ENCODE peak calls at places on chromosome 19, in five cellular contexts. One of them, this sample, is unnamed.

GRCh38 chr19:46224773-46225172 is 4.8 kb upstream of the IGFL1 start:
- DNase-seq in suprapubic skin: no peak
- DNase-seq in stomach: no peak
- DNase-seq in bronchial epithelial cell: no peak
- DNase-seq in endothelial cell: no peak
- DNase-seq in this sample: no peak

GRCh38 chr19:49637865-49638350 is 2.0 kb downstream of the RRAS start:
- DNase-seq in suprapubic skin: peak; percentile 89
- DNase-seq in stomach: peak; percentile 85
- DNase-seq in bronchial epithelial cell: peak; percentile 74
- DNase-seq in endothelial cell: peak; percentile 33
- DNase-seq in this sample: no peak

GRCh38 chr19:55247621-55248099 is 11.2 kb downstream of the PPP6R1 start:
- DNase-seq in suprapubic skin: no peak
- DNase-seq in stomach: no peak
- DNase-seq in bronchial epithelial cell: peak; percentile 84
- DNase-seq in endothelial cell: no peak
- DNase-seq in this sample: no peak

GRCh38 chr19:56976300-56976699 is 135.8 kb upstream of the PEG3 start:
- DNase-seq in suprapubic skin: no peak
- DNase-seq in stomach: no peak
- DNase-seq in bronchial epithelial cell: no peak
- DNase-seq in endothelial cell: no peak
- DNase-seq in this sample: no peak

GRCh38 chr19:41409288-41409687 is 11.7 kb downstream of the BCKDHA start:
- DNase-seq in suprapubic skin: no peak
- DNase-seq in stomach: peak; percentile 76
- DNase-seq in bronchial epithelial cell: peak; percentile 73
- DNase-seq in endothelial cell: no peak
- DNase-seq in this sample: peak; percentile 40

GRCh38 chr19:43422000-43422688 is 7.5 kb downstream of the TEX101 start:
- DNase-seq in suprapubic skin: no peak
- DNase-seq in stomach: no peak
- DNase-seq in bronchial epithelial cell: peak; percentile 78
- DNase-seq in endothelial cell: no peak
- DNase-seq in this sample: no peak

GRCh38 chr19:44741841-44742352 is 6.6 kb upstream of the BCL3 start:
- DNase-seq in suprapubic skin: peak; percentile 98
- DNase-seq in stomach: peak; percentile 98
- DNase-seq in bronchial epithelial cell: peak; percentile 99
- DNase-seq in endothelial cell: no peak
- DNase-seq in this sample: peak; percentile 97

GRCh38 chr19:41421973-41422372 is 5.2 kb downstream of the B3GNT8 start:
- DNase-seq in suprapubic skin: no peak
- DNase-seq in stomach: no peak
- DNase-seq in bronchial epithelial cell: no peak
- DNase-seq in endothelial cell: no peak
- DNase-seq in this sample: no peak

GRCh38 chr19:13843104-13843921 is 33.6 kb upstream of the NANOS3 start:
- DNase-seq in suprapubic skin: peak; percentile 92
- DNase-seq in stomach: peak; percentile 78
- DNase-seq in bronchial epithelial cell: peak; percentile 92
- DNase-seq in endothelial cell: peak; percentile 43
- DNase-seq in this sample: no peak

GRCh38 chr19:52494518-52494917 is 33.0 kb upstream of the ZNF808 start:
- DNase-seq in suprapubic skin: no peak
- DNase-seq in stomach: no peak
- DNase-seq in bronchial epithelial cell: no peak
- DNase-seq in endothelial cell: no peak
- DNase-seq in this sample: no peak

GRCh38 chr19:4763021-4763420 is 28.5 kb upstream of the FEM1A start:
- DNase-seq in suprapubic skin: no peak
- DNase-seq in stomach: no peak
- DNase-seq in bronchial epithelial cell: no peak
- DNase-seq in endothelial cell: no peak
- DNase-seq in this sample: no peak

GRCh38 chr19:55690109-55690768 is 15.2 kb downstream of the EPN1 start:
- DNase-seq in suprapubic skin: peak; percentile 50
- DNase-seq in stomach: no peak
- DNase-seq in bronchial epithelial cell: no peak
- DNase-seq in endothelial cell: no peak
- DNase-seq in this sample: no peak

GRCh38 chr19:22116760-22117159 is 64.5 kb downstream of the ZNF257 start:
- DNase-seq in suprapubic skin: no peak
- DNase-seq in stomach: no peak
- DNase-seq in bronchial epithelial cell: no peak
- DNase-seq in endothelial cell: no peak
- DNase-seq in this sample: no peak

GRCh38 chr19:41219924-41220567 is 1.0 kb downstream of the AXL start:
- DNase-seq in suprapubic skin: no peak
- DNase-seq in stomach: no peak
- DNase-seq in bronchial epithelial cell: no peak
- DNase-seq in endothelial cell: no peak
- DNase-seq in this sample: no peak

GRCh38 chr19:50601407-50602088 is 33.3 kb upstream of the LRRC4B start:
- DNase-seq in suprapubic skin: no peak
- DNase-seq in stomach: no peak
- DNase-seq in bronchial epithelial cell: no peak
- DNase-seq in endothelial cell: no peak
- DNase-seq in this sample: no peak

GRCh38 chr19:13984875-13985741 is 21.0 kb downstream of the RFX1 start:
- DNase-seq in suprapubic skin: no peak
- DNase-seq in stomach: no peak
- DNase-seq in bronchial epithelial cell: no peak
- DNase-seq in endothelial cell: no peak
- DNase-seq in this sample: no peak

GRCh38 chr19:49442793-49443365 is 1.6 kb upstream of the SLC17A7 start:
- DNase-seq in suprapubic skin: peak; percentile 99
- DNase-seq in stomach: peak; percentile 90
- DNase-seq in bronchial epithelial cell: peak; percentile 77
- DNase-seq in endothelial cell: peak; percentile 99
- DNase-seq in this sample: no peak

GRCh38 chr19:51552996-51553725 is 17.9 kb upstream of the ZNF175 start:
- DNase-seq in suprapubic skin: no peak
- DNase-seq in stomach: peak; percentile 45
- DNase-seq in bronchial epithelial cell: peak; percentile 22
- DNase-seq in endothelial cell: peak; percentile 92
- DNase-seq in this sample: no peak

GRCh38 chr19:49985926-49986325 is 25.0 kb upstream of the SIGLEC11 start:
- DNase-seq in suprapubic skin: no peak
- DNase-seq in stomach: no peak
- DNase-seq in bronchial epithelial cell: no peak
- DNase-seq in endothelial cell: no peak
- DNase-seq in this sample: no peak

GRCh38 chr19:10115392-10116084 is 4.0 kb downstream of the P2RY11 start:
- DNase-seq in suprapubic skin: no peak
- DNase-seq in stomach: no peak
- DNase-seq in bronchial epithelial cell: no peak
- DNase-seq in endothelial cell: no peak
- DNase-seq in this sample: no peak

GRCh38 chr19:45556835-45557234 is 27.8 kb downstream of the OPA3 start:
- DNase-seq in suprapubic skin: no peak
- DNase-seq in stomach: no peak
- DNase-seq in bronchial epithelial cell: no peak
- DNase-seq in endothelial cell: no peak
- DNase-seq in this sample: no peak

GRCh38 chr19:45645631-45646344 is 6.6 kb upstream of the EML2 start:
- DNase-seq in suprapubic skin: peak; percentile 78
- DNase-seq in stomach: peak; percentile 88
- DNase-seq in bronchial epithelial cell: peak; percentile 65
- DNase-seq in endothelial cell: peak; percentile 46
- DNase-seq in this sample: no peak

GRCh38 chr19:54164369-54165068 is 5.0 kb upstream of the LENG1 start:
- DNase-seq in suprapubic skin: no peak
- DNase-seq in stomach: peak; percentile 88
- DNase-seq in bronchial epithelial cell: peak; percentile 15
- DNase-seq in endothelial cell: peak; percentile 64
- DNase-seq in this sample: no peak

GRCh38 chr19:49459388-49459787 is 6.4 kb downstream of the ALDH16A1 start:
- DNase-seq in suprapubic skin: no peak
- DNase-seq in stomach: no peak
- DNase-seq in bronchial epithelial cell: no peak
- DNase-seq in endothelial cell: no peak
- DNase-seq in this sample: no peak

GRCh38 chr19:34990578-34991192 is 9.4 kb upstream of the GRAMD1A start:
- DNase-seq in suprapubic skin: no peak
- DNase-seq in stomach: no peak
- DNase-seq in bronchial epithelial cell: no peak
- DNase-seq in endothelial cell: no peak
- DNase-seq in this sample: no peak

GRCh38 chr19:36514012-36514612 is 14.0 kb downstream of the ZNF260 start:
- DNase-seq in suprapubic skin: no peak
- DNase-seq in stomach: no peak
- DNase-seq in bronchial epithelial cell: no peak
- DNase-seq in endothelial cell: no peak
- DNase-seq in this sample: no peak

GRCh38 chr19:12782424-12783225 is 7.3 kb upstream of the HOOK2 start:
- DNase-seq in suprapubic skin: peak; percentile 93
- DNase-seq in stomach: peak; percentile 80
- DNase-seq in bronchial epithelial cell: no peak
- DNase-seq in endothelial cell: peak; percentile 84
- DNase-seq in this sample: no peak

DNA sequence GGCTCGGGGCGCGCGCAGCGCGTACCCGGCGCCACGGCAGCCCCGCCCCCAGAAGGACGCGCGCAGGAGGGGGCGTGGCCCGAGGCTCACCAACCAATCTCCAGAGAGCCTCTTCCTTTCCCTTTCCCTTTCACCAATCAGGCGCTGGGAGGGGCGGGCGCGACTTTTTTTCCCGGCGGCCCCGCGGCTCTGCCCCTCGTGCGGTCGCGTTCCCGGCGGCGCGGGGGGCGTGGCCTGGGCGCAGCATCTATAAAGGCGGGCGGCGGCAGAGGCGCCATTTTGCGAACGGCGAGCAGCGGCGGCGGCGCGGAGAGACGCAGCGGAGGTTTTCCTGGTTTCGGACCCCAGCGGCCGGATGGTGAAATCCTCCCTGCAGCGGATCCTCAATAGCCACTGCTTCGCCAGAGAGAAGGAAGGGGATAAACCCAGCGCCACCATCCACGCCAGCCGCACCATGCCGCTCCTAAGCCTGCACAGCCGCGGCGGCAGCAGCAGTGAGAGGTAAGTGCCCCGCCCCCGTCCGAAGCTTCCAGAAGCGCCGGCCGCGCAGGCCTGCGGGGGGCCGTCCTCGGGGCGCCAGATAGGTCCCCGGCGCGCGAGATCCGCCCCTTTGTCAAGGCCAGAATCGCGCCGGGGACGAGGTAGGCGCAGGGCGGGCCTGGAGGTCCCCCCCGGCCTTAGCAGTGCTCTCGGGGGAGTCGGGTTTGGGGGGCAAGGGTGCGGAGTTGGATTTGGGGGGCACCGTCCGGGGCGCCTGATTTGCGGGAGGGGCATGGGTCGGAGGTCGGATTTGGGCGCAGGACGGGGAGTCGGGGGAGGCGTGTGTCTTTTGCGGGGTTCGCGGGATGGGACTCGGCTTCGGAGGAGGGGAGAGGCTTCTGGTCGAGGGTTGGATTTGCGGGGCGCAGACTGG is 12.5 kb downstream of the PEAK3 start:
- DNase-seq in suprapubic skin: peak; percentile 99
- DNase-seq in stomach: peak; percentile 98
- DNase-seq in bronchial epithelial cell: peak; percentile 76
- DNase-seq in endothelial cell: peak; percentile 99
- DNase-seq in this sample: peak; percentile 41
- TF ChIP-seq CTCF in suprapubic skin: no peak
- TF ChIP-seq CTCF in stomach: no peak
- TF ChIP-seq CTCF in bronchial epithelial cell: no peak
- TF ChIP-seq CTCF in endothelial cell: no peak
- TF ChIP-seq CTCF in this sample: no peak

GRCh38 chr19:7216373-7216902 is 77.8 kb downstream of the INSR start:
- DNase-seq in suprapubic skin: no peak
- DNase-seq in stomach: no peak
- DNase-seq in bronchial epithelial cell: no peak
- DNase-seq in endothelial cell: no peak
- DNase-seq in this sample: no peak

GRCh38 chr19:7215176-7215575 is 79.0 kb downstream of the INSR start:
- DNase-seq in suprapubic skin: no peak
- DNase-seq in stomach: no peak
- DNase-seq in bronchial epithelial cell: no peak
- DNase-seq in endothelial cell: no peak
- DNase-seq in this sample: no peak

GRCh38 chr19:7223429-7223828 is 70.8 kb downstream of the INSR start:
- DNase-seq in suprapubic skin: no peak
- DNase-seq in stomach: no peak
- DNase-seq in bronchial epithelial cell: no peak
- DNase-seq in endothelial cell: no peak
- DNase-seq in this sample: no peak

GRCh38 chr19:7214329-7215089 is 79.7 kb downstream of the INSR start:
- DNase-seq in suprapubic skin: no peak
- DNase-seq in stomach: no peak
- DNase-seq in bronchial epithelial cell: no peak
- DNase-seq in endothelial cell: no peak
- DNase-seq in this sample: no peak

DNA sequence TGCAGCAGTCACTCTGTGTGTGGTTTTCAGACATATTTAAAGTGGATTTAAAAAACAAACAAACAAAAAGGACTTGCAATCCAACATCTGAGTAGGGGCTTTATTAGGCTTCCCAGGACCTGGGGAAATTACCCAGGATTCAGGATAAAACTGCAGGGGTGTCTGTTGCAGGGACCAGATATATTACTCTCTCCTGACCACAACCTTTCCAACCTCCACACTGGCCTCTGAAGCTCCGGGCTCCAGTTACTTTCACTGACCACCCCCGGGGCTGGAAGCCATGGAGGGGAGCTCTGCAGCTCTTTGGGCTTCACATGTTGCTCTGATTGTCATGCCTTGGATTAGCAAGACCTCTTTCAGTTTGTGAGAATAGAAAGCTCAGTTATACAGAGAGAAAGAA is 75.2 kb downstream of the INSR start:
- DNase-seq in suprapubic skin: no peak
- DNase-seq in stomach: no peak
- DNase-seq in bronchial epithelial cell: no peak
- DNase-seq in endothelial cell: no peak
- DNase-seq in this sample: no peak
- TF ChIP-seq CTCF in suprapubic skin: no peak
- TF ChIP-seq CTCF in stomach: no peak
- TF ChIP-seq CTCF in bronchial epithelial cell: no peak
- TF ChIP-seq CTCF in endothelial cell: no peak
- TF ChIP-seq CTCF in this sample: no peak

GRCh38 chr19:29667941-29668340 is 2.7 kb downstream of the PLEKHF1 start:
- DNase-seq in suprapubic skin: no peak
- DNase-seq in stomach: peak; percentile 59
- DNase-seq in bronchial epithelial cell: no peak
- DNase-seq in endothelial cell: no peak
- DNase-seq in this sample: no peak
- TF ChIP-seq CTCF in suprapubic skin: no peak
- TF ChIP-seq CTCF in stomach: no peak
- TF ChIP-seq CTCF in bronchial epithelial cell: no peak
- TF ChIP-seq CTCF in endothelial cell: no peak
- TF ChIP-seq CTCF in this sample: no peak

DNA sequence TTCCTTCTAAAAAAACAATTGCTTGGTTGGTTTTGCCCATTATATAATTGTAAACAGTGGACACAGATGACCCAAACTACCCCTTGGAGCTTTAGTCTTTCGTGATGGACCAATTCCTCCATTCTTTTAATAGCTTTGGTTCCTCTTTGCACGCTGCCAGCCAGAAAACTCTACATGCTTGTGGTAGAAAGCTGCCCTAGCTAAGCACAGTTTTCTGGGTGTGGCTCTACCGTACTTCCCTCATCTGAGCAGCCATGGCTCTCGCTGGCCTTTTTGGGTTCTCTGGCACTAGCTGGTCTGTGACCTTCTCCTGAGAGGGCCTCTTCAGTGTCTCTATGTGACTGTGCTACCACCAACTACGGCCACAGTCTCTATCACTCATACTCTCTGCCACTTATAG is 29.9 kb upstream of the CEBPA start:
- DNase-seq in suprapubic skin: no peak
- DNase-seq in stomach: no peak
- DNase-seq in bronchial epithelial cell: no peak
- DNase-seq in endothelial cell: no peak
- DNase-seq in this sample: no peak
- TF ChIP-seq CTCF in suprapubic skin: no peak
- TF ChIP-seq CTCF in stomach: no peak
- TF ChIP-seq CTCF in bronchial epithelial cell: no peak
- TF ChIP-seq CTCF in endothelial cell: no peak
- TF ChIP-seq CTCF in this sample: no peak

This sample was measured in epithelial cell of proximal tubule.